ENCODE peak calls at places on chromosomes 1 and 21, in seven cellular contexts. One of them, this sample, is unnamed.

GRCh38 chr1:236403905-236404696 is 10.0 kb downstream of the EDARADD start:
- DNase-seq in CD8-positive, alpha-beta T cell: no peak
- DNase-seq in PC-3: no peak
- DNase-seq in tibial nerve: no peak
- DNase-seq in cardiac muscle cell: no peak
- DNase-seq in neural progenitor cell: no peak
- DNase-seq in BJ: no peak
- DNase-seq in this sample: no peak

GRCh38 chr21:34881894-34882371 is 167.2 kb downstream of the RUNX1 start:
- DNase-seq in CD8-positive, alpha-beta T cell: no peak
- DNase-seq in PC-3: peak; percentile 96
- DNase-seq in tibial nerve: no peak
- DNase-seq in cardiac muscle cell: no peak
- DNase-seq in neural progenitor cell: no peak
- DNase-seq in BJ: peak; percentile 79
- DNase-seq in this sample: peak; percentile 85

GRCh38 chr1:180821970-180822369 is 90.7 kb upstream of the KIAA1614 start:
- DNase-seq in CD8-positive, alpha-beta T cell: no peak
- DNase-seq in PC-3: no peak
- DNase-seq in tibial nerve: no peak
- DNase-seq in cardiac muscle cell: peak; percentile 5
- DNase-seq in neural progenitor cell: no peak
- DNase-seq in BJ: no peak
- DNase-seq in this sample: no peak

GRCh38 chr1:66489972-66490601 is 43.9 kb upstream of the SGIP1 start:
- DNase-seq in CD8-positive, alpha-beta T cell: no peak
- DNase-seq in PC-3: no peak
- DNase-seq in tibial nerve: no peak
- DNase-seq in cardiac muscle cell: peak; percentile 25
- DNase-seq in neural progenitor cell: no peak
- DNase-seq in BJ: no peak
- DNase-seq in this sample: no peak

GRCh38 chr1:45589861-45590260 is 6.0 kb downstream of the NASP start:
- DNase-seq in CD8-positive, alpha-beta T cell: no peak
- DNase-seq in PC-3: no peak
- DNase-seq in tibial nerve: no peak
- DNase-seq in cardiac muscle cell: no peak
- DNase-seq in neural progenitor cell: no peak
- DNase-seq in BJ: no peak
- DNase-seq in this sample: peak; percentile 36

GRCh38 chr1:208475449-208475848 is 231.3 kb upstream of the PLXNA2 start:
- DNase-seq in CD8-positive, alpha-beta T cell: no peak
- DNase-seq in PC-3: peak; percentile 18
- DNase-seq in tibial nerve: no peak
- DNase-seq in cardiac muscle cell: no peak
- DNase-seq in neural progenitor cell: no peak
- DNase-seq in BJ: no peak
- DNase-seq in this sample: peak; percentile 50

GRCh38 chr1:83998599-83999315 is at the start of gene TTLL7:
- DNase-seq in CD8-positive, alpha-beta T cell: peak; percentile 69
- DNase-seq in PC-3: peak; percentile 65
- DNase-seq in tibial nerve: peak; percentile 58
- DNase-seq in cardiac muscle cell: peak; percentile 84
- DNase-seq in neural progenitor cell: peak; percentile 93
- DNase-seq in BJ: no peak
- DNase-seq in this sample: peak; percentile 73

GRCh38 chr1:36118805-36119204 is 6.2 kb downstream of the COL8A2 start:
- DNase-seq in CD8-positive, alpha-beta T cell: no peak
- DNase-seq in PC-3: no peak
- DNase-seq in tibial nerve: no peak
- DNase-seq in cardiac muscle cell: no peak
- DNase-seq in neural progenitor cell: no peak
- DNase-seq in BJ: no peak
- DNase-seq in this sample: no peak

GRCh38 chr1:244735404-244735803 is 82.5 kb downstream of the DESI2 start:
- DNase-seq in CD8-positive, alpha-beta T cell: no peak
- DNase-seq in PC-3: no peak
- DNase-seq in tibial nerve: no peak
- DNase-seq in cardiac muscle cell: no peak
- DNase-seq in neural progenitor cell: no peak
- DNase-seq in BJ: no peak
- DNase-seq in this sample: peak; percentile 85

GRCh38 chr1:206526064-206526911 is 19.0 kb downstream of the RASSF5 start:
- DNase-seq in CD8-positive, alpha-beta T cell: no peak
- DNase-seq in PC-3: no peak
- DNase-seq in tibial nerve: no peak
- DNase-seq in cardiac muscle cell: no peak
- DNase-seq in neural progenitor cell: no peak
- DNase-seq in BJ: no peak
- DNase-seq in this sample: no peak

GRCh38 chr1:47786301-47786700 is 210.9 kb downstream of the TRABD2B start:
- DNase-seq in CD8-positive, alpha-beta T cell: no peak
- DNase-seq in PC-3: no peak
- DNase-seq in tibial nerve: no peak
- DNase-seq in cardiac muscle cell: no peak
- DNase-seq in neural progenitor cell: no peak
- DNase-seq in BJ: no peak
- DNase-seq in this sample: no peak

GRCh38 chr1:35835398-35835797 is 27.6 kb downstream of the AGO4 start:
- DNase-seq in CD8-positive, alpha-beta T cell: no peak
- DNase-seq in PC-3: no peak
- DNase-seq in tibial nerve: no peak
- DNase-seq in cardiac muscle cell: no peak
- DNase-seq in neural progenitor cell: no peak
- DNase-seq in BJ: no peak
- DNase-seq in this sample: peak; percentile 73

GRCh38 chr1:212353181-212353580 is 61.5 kb downstream of the PACC1 start:
- DNase-seq in CD8-positive, alpha-beta T cell: no peak
- DNase-seq in PC-3: no peak
- DNase-seq in tibial nerve: no peak
- DNase-seq in cardiac muscle cell: no peak
- DNase-seq in neural progenitor cell: no peak
- DNase-seq in BJ: no peak
- DNase-seq in this sample: peak; percentile 25

GRCh38 chr21:42513985-42514882 is 582 bp downstream of the SLC37A1 start:
- DNase-seq in CD8-positive, alpha-beta T cell: peak; percentile 72
- DNase-seq in PC-3: peak; percentile 44
- DNase-seq in tibial nerve: no peak
- DNase-seq in cardiac muscle cell: peak; percentile 51
- DNase-seq in neural progenitor cell: peak; percentile 61
- DNase-seq in BJ: no peak
- DNase-seq in this sample: peak; percentile 43

GRCh38 chr1:101311146-101311892 is 74.5 kb downstream of the S1PR1 start:
- DNase-seq in CD8-positive, alpha-beta T cell: no peak
- DNase-seq in PC-3: no peak
- DNase-seq in tibial nerve: no peak
- DNase-seq in cardiac muscle cell: no peak
- DNase-seq in neural progenitor cell: no peak
- DNase-seq in BJ: no peak
- DNase-seq in this sample: no peak

GRCh38 chr1:25723250-25723880 is 76.6 kb upstream of the SELENON start:
- DNase-seq in CD8-positive, alpha-beta T cell: no peak
- DNase-seq in PC-3: no peak
- DNase-seq in tibial nerve: no peak
- DNase-seq in cardiac muscle cell: no peak
- DNase-seq in neural progenitor cell: no peak
- DNase-seq in BJ: no peak
- DNase-seq in this sample: peak; percentile 29

GRCh38 chr1:39776400-39776713 is 5.2 kb upstream of the OXCT2 start:
- DNase-seq in CD8-positive, alpha-beta T cell: no peak
- DNase-seq in PC-3: no peak
- DNase-seq in tibial nerve: no peak
- DNase-seq in cardiac muscle cell: no peak
- DNase-seq in neural progenitor cell: no peak
- DNase-seq in BJ: no peak
- DNase-seq in this sample: no peak

GRCh38 chr1:162635418-162635817 is 3.2 kb downstream of the DDR2 start:
- DNase-seq in CD8-positive, alpha-beta T cell: no peak
- DNase-seq in PC-3: no peak
- DNase-seq in tibial nerve: no peak
- DNase-seq in cardiac muscle cell: no peak
- DNase-seq in neural progenitor cell: no peak
- DNase-seq in BJ: no peak
- DNase-seq in this sample: no peak

DNA sequence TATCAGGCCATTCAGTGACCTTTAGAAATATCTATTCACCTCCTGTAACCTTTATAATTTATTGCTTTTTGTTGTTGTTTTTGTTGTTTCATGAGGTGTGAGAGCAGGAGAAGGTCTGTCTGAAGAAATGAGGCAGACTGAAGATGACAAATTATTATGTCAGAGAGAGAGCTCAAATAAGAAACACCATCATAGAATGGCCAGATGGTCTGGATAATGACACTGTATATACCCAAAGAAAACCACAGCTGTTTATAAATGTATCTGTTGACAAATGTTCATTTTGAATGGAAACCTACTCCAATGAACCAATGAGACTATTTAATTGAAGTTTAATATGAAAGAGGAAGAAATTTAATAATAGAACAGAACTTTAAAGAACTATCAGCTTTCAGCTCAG is 202.4 kb downstream of the KCNK2 start:
- DNase-seq in CD8-positive, alpha-beta T cell: no peak
- DNase-seq in PC-3: no peak
- DNase-seq in tibial nerve: no peak
- DNase-seq in cardiac muscle cell: no peak
- DNase-seq in neural progenitor cell: no peak
- DNase-seq in BJ: no peak
- DNase-seq in this sample: no peak
- TF ChIP-seq CTCF in CD8-positive, alpha-beta T cell: no peak
- TF ChIP-seq CTCF in PC-3: no peak
- TF ChIP-seq CTCF in tibial nerve: no peak
- TF ChIP-seq CTCF in cardiac muscle cell: no peak
- TF ChIP-seq CTCF in neural progenitor cell: no peak
- TF ChIP-seq CTCF in BJ: no peak
- TF ChIP-seq CTCF in this sample: no peak

DNA sequence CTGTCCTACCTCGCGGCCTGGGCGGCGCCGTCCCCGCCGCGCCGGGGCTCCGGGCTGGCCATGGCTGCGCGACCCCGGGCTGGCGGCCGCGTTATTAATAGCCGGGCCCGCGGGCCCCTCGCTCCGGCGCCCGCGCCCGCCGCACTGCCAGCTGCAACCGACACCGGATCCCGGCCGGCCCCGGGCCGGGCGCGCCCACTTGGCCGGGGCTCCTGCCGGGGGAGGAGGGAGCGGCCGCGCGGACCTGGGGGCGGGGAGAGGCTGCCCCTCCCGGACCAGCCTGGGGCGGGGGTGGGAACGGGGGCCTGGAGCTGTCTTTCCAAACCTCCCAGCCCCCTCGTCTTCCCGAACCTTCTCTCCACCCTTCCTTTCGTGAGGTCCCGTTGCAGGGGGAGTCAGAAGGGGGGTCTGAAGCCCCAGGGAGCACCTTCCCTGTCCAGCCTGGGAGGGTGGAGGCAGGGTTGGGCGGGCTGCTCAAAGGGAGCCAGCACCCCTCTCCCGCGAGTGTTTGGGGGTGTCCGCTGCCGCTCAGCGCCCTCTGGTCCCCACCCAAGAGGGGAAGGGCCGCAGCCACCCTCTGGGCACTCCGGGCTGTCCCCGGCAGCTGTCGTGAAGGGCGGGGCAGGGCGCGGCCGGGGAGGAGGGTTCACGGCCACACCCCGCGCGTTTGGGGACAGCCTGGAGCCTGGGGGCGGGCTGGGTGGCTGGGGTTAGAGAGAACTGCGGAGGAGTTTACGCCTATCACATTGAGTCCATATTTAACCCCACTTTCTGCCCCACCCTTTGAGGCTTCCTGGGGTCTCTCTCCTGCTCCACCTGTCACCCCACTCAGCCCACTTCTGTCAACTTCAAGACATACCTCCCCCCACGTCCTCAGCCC is at the start of gene SYNC:
- DNase-seq in CD8-positive, alpha-beta T cell: no peak
- DNase-seq in PC-3: peak; percentile 61
- DNase-seq in tibial nerve: peak; percentile 53
- DNase-seq in cardiac muscle cell: peak; percentile 60
- DNase-seq in neural progenitor cell: peak; percentile 58
- DNase-seq in BJ: peak; percentile 31
- DNase-seq in this sample: peak; percentile 26
- H3K4me3 ChIP-seq in CD8-positive, alpha-beta T cell: no peak within 1 kb of the TSS
- H3K4me3 ChIP-seq in PC-3: peak within 1 kb of the TSS; percentile 92
- H3K4me3 ChIP-seq in tibial nerve: peak within 1 kb of the TSS; percentile 68
- H3K4me3 ChIP-seq in cardiac muscle cell: peak within 1 kb of the TSS; percentile 48
- H3K4me3 ChIP-seq in neural progenitor cell: peak within 1 kb of the TSS; percentile 69
- H3K4me3 ChIP-seq in BJ: peak within 1 kb of the TSS; percentile 76
- H3K4me3 ChIP-seq in this sample: peak within 1 kb of the TSS; percentile 55

GRCh38 chr1:151936653-151937052 is 27.3 kb upstream of the THEM4 start:
- DNase-seq in CD8-positive, alpha-beta T cell: no peak
- DNase-seq in PC-3: no peak
- DNase-seq in tibial nerve: no peak
- DNase-seq in cardiac muscle cell: peak; percentile 10
- DNase-seq in neural progenitor cell: peak; percentile 66
- DNase-seq in BJ: no peak
- DNase-seq in this sample: no peak
- TF ChIP-seq CTCF in CD8-positive, alpha-beta T cell: no peak
- TF ChIP-seq CTCF in PC-3: no peak
- TF ChIP-seq CTCF in tibial nerve: no peak
- TF ChIP-seq CTCF in cardiac muscle cell: no peak
- TF ChIP-seq CTCF in neural progenitor cell: no peak
- TF ChIP-seq CTCF in BJ: no peak
- TF ChIP-seq CTCF in this sample: no peak

GRCh38 chr1:52400131-52400530 is 4.1 kb downstream of the ORC1 start:
- DNase-seq in CD8-positive, alpha-beta T cell: no peak
- DNase-seq in PC-3: peak; percentile 47
- DNase-seq in tibial nerve: no peak
- DNase-seq in cardiac muscle cell: no peak
- DNase-seq in neural progenitor cell: no peak
- DNase-seq in BJ: no peak
- DNase-seq in this sample: peak; percentile 72

GRCh38 chr1:52404116-52404974 is at the start of the genes ORC1 and PRPF38A:
- DNase-seq in CD8-positive, alpha-beta T cell: peak; percentile 97
- DNase-seq in PC-3: peak; percentile 97
- DNase-seq in tibial nerve: peak; percentile 98
- DNase-seq in cardiac muscle cell: peak; percentile 100
- DNase-seq in neural progenitor cell: peak; percentile 100
- DNase-seq in BJ: peak; percentile 72
- DNase-seq in this sample: peak; percentile 98

GRCh38 chr1:52404975-52405338 is 555 bp downstream of the PRPF38A start:
- DNase-seq in CD8-positive, alpha-beta T cell: no peak
- DNase-seq in PC-3: no peak
- DNase-seq in tibial nerve: no peak
- DNase-seq in cardiac muscle cell: no peak
- DNase-seq in neural progenitor cell: no peak
- DNase-seq in BJ: no peak
- DNase-seq in this sample: no peak

GRCh38 chr1:52403566-52404115 is 582 bp downstream of the ORC1 start:
- DNase-seq in CD8-positive, alpha-beta T cell: peak; percentile 49
- DNase-seq in PC-3: peak; percentile 82
- DNase-seq in tibial nerve: no peak
- DNase-seq in cardiac muscle cell: no peak
- DNase-seq in neural progenitor cell: peak; percentile 61
- DNase-seq in BJ: no peak
- DNase-seq in this sample: peak; percentile 87

DNA sequence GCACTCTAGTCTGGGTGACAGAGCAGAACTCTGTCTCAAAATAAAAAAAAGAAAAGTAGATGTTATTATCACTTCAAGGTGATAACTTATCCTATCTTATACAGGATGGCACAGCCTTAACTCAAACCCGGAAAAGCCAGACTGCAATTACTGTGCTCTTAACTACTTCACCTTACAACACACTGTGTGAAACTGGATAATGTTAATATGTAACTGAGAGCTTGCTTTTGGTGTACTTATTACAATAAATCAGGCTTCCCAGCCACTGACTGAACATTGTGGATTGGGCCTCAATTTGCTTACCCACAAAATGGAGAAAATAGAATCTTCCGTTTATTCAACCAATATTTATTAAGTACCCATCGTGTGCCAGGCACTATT is 1.4 kb downstream of the ORC1 start:
- DNase-seq in CD8-positive, alpha-beta T cell: no peak
- DNase-seq in PC-3: no peak
- DNase-seq in tibial nerve: no peak
- DNase-seq in cardiac muscle cell: no peak
- DNase-seq in neural progenitor cell: no peak
- DNase-seq in BJ: no peak
- DNase-seq in this sample: no peak
- H3K4me3 ChIP-seq in CD8-positive, alpha-beta T cell: no peak overlapping the region
- H3K4me3 ChIP-seq in PC-3: peak overlapping the region; percentile 85
- H3K4me3 ChIP-seq in tibial nerve: no peak overlapping the region
- H3K4me3 ChIP-seq in cardiac muscle cell: no peak overlapping the region
- H3K4me3 ChIP-seq in neural progenitor cell: peak overlapping the region; percentile 84
- H3K4me3 ChIP-seq in BJ: no peak overlapping the region
- H3K4me3 ChIP-seq in this sample: no peak overlapping the region